ENCODE peak calls at places on chromosome 6, in eight cellular contexts. M, S, U, V, P, Y, E and Z are unnamed samples.
A peak's percentile ranks its signal among the peaks of the same experiment; 100 is the strongest.

GRCh38 chr6:2542858-2543218 is 207.9 kb downstream of the MYLK4 start:
- DNase-seq in P (no peak), Y (peak; percentile 90), M (no peak), S (peak; percentile 13), U (no peak), E (peak; percentile 53), V (peak; percentile 65), Z (no peak)

GRCh38 chr6:17057322-17057721 is 44.5 kb upstream of the STMND1 start:
- DNase-seq in E (no peak), V (no peak), M (no peak), U (no peak), P (no peak), S (no peak), Y (no peak), Z (no peak)

GRCh38 chr6:132651062-132651461 is 7.9 kb downstream of the TAAR1 start:
- DNase-seq in S (no peak), U (no peak), E (no peak), V (no peak), Y (no peak), P (no peak), M (no peak), Z (no peak)

GRCh38 chr6:24357336-24358218 is at the start of gene DCDC2:
- DNase-seq in E (no peak), V (no peak), M (peak; percentile 88), Y (peak; percentile 48), P (no peak), U (peak; percentile 96), S (peak; percentile 83), Z (peak; percentile 60)

GRCh38 chr6:69865126-69865525 is 1.2 kb upstream of the COL19A1 start:
- DNase-seq in Y (no peak), U (no peak), V (peak; percentile 64), M (no peak), E (no peak), P (no peak), S (no peak), Z (no peak)

GRCh38 chr6:16130932-16131387 is 2.1 kb downstream of the MYLIP start:
- DNase-seq in U (peak; percentile 64), P (no peak), Y (peak; percentile 79), S (peak; percentile 73), E (peak; percentile 72), M (no peak), V (peak; percentile 46), Z (peak; percentile 35)

GRCh38 chr6:628772-629171 is 28.1 kb downstream of the HUS1B start:
- DNase-seq in P (no peak), Y (no peak), U (no peak), V (no peak), E (no peak), S (no peak), M (no peak), Z (no peak)

GRCh38 chr6:144657691-144658090 is 372.6 kb downstream of the UTRN start:
- DNase-seq in P (no peak), Y (peak; percentile 64), S (no peak), U (peak; percentile 95), M (peak; percentile 15), V (no peak), E (no peak), Z (no peak)

GRCh38 chr6:15036690-15037245 is 209.1 kb upstream of the JARID2 start:
- DNase-seq in Y (peak; percentile 95), S (peak; percentile 30), P (no peak), U (peak; percentile 73), M (peak; percentile 18), V (no peak), E (no peak), Z (no peak)

GRCh38 chr6:135667694-135668455 is 170.3 kb upstream of the AHI1 start:
- DNase-seq in U (peak; percentile 91), E (no peak), P (no peak), V (no peak), Y (no peak), S (no peak), M (peak; percentile 42), Z (no peak)

GRCh38 chr6:31510007-31510406 is 12.1 kb downstream of the MICB start:
- DNase-seq in M (no peak), U (no peak), P (no peak), E (no peak), Y (no peak), S (no peak), V (no peak), Z (no peak)

GRCh38 chr6:133240511-133241087 is 558 bp upstream of the EYA4 start:
- DNase-seq in M (no peak), Y (no peak), S (no peak), P (no peak), E (no peak), U (no peak), V (no peak), Z (no peak)

GRCh38 chr6:45801471-45802289 is 214.0 kb downstream of the CLIC5 start:
- DNase-seq in M (no peak), Y (no peak), U (no peak), V (peak; percentile 25), P (no peak), E (no peak), S (no peak), Z (no peak)

GRCh38 chr6:152121910-152122309 is 314.4 kb downstream of the ESR1 start:
- DNase-seq in P (no peak), U (no peak), V (no peak), Y (no peak), S (no peak), E (no peak), M (no peak), Z (no peak)

GRCh38 chr6:84093405-84094049 is 60.0 kb downstream of the MRAP2 start:
- DNase-seq in S (no peak), P (no peak), Y (no peak), V (no peak), M (no peak), U (no peak), E (no peak), Z (no peak)

GRCh38 chr6:114747995-114748625 is 405.3 kb upstream of the HS3ST5 start:
- DNase-seq in E (no peak), V (peak; percentile 45), P (no peak), M (peak; percentile 54), U (peak; percentile 60), S (no peak), Y (peak; percentile 60), Z (peak; percentile 10)

GRCh38 chr6:112651239-112651638 is 304.1 kb downstream of the RFPL4B start:
- DNase-seq in V (no peak), M (no peak), U (no peak), S (no peak), E (no peak), Y (no peak), P (no peak), Z (no peak)

GRCh38 chr6:28000351-28001045 is 43.5 kb downstream of the OR2B6 start:
- DNase-seq in P (no peak), Y (peak; percentile 12), M (no peak), U (peak; percentile 53), V (no peak), S (no peak), E (no peak), Z (no peak)